ENCODE peak calls at places on chromosomes 5 and 9, in six cellular contexts. M is KG1; E is activated CD8-positive, alpha-beta T cell treated with anti-CD3 and anti-CD28 coated beads, Interleukin-2, amount 10 ng/mL, durations not matched to agents 7 days and 5 days; V is heart right ventricle; T is colonic mucosa; K is islet precursor cell. N is an unnamed sample.

GRCh38 chr9:136965771-136966484 is 11.4 kb upstream of the PTGDS start:
- DNase-seq in M (no peak), E (peak; percentile 72), V (peak; percentile 15), T (no peak), K (no peak), N (peak; percentile 54)

GRCh38 chr9:123081824-123082223 is 48.4 kb downstream of the GPR21 start:
- DNase-seq in M (no peak), E (peak; percentile 36), V (no peak), T (no peak), K (peak; percentile 58), N (no peak)

GRCh38 chr9:7226007-7226670 is 468.4 kb downstream of the KDM4C start:
- DNase-seq in M (no peak), E (no peak), V (no peak), T (no peak), K (no peak), N (peak; percentile 18)

GRCh38 chr9:108743901-108744371 is 111.8 kb downstream of the ACTL7B start:
- DNase-seq in M (no peak), E (no peak), V (no peak), T (no peak), K (peak; percentile 86), N (no peak)

GRCh38 chr5:978693-979092 is 29.9 kb upstream of the NKD2 start:
- DNase-seq in M (no peak), E (no peak), V (no peak), T (no peak), K (peak; percentile 46), N (no peak)

GRCh38 chr5:113526421-113526820 is 12.9 kb downstream of the YTHDC2 start:
- DNase-seq in M (no peak), E (no peak), V (no peak), T (no peak), K (no peak), N (no peak)

GRCh38 chr5:135497971-135498661 is 37.6 kb downstream of the NEUROG1 start:
- DNase-seq in M (no peak), E (no peak), V (no peak), T (no peak), K (no peak), N (no peak)

GRCh38 chr9:113361304-113362018 is 12.1 kb downstream of the BSPRY start:
- DNase-seq in M (no peak), E (no peak), V (no peak), T (no peak), K (no peak), N (no peak)

GRCh38 chr5:80632700-80633099 is 21.8 kb upstream of the MSH3 start:
- DNase-seq in M (no peak), E (no peak), V (no peak), T (no peak), K (no peak), N (no peak)